ENCODE peak calls at places on chromosomes 16 and 17, in six cellular contexts. One of them, this sample, is unnamed.

GRCh38 chr17:30346211-30346831 is 12.5 kb upstream of the TMIGD1 start:
- DNase-seq in neural progenitor cell: no peak
- DNase-seq in adrenal gland: no peak
- DNase-seq in fibroblast of lung: no peak
- DNase-seq in heart right ventricle: no peak
- DNase-seq in H9: no peak
- DNase-seq in this sample: no peak

GRCh38 chr17:32755045-32755805 is 121.7 kb downstream of the MYO1D start:
- DNase-seq in heart right ventricle: no peak
- DNase-seq in neural progenitor cell: peak; percentile 51
- DNase-seq in H9: no peak
- DNase-seq in fibroblast of lung: peak; percentile 86
- DNase-seq in adrenal gland: no peak
- DNase-seq in this sample: no peak

GRCh38 chr17:79942011-79942405 is 93.7 kb downstream of the TBC1D16 start:
- DNase-seq in adrenal gland: no peak
- DNase-seq in neural progenitor cell: no peak
- DNase-seq in fibroblast of lung: no peak
- DNase-seq in heart right ventricle: peak; percentile 8
- DNase-seq in H9: no peak
- DNase-seq in this sample: peak; percentile 5

GRCh38 chr17:57927048-57927723 is 28.0 kb downstream of the CUEDC1 start:
- DNase-seq in adrenal gland: no peak
- DNase-seq in H9: no peak
- DNase-seq in fibroblast of lung: peak; percentile 88
- DNase-seq in heart right ventricle: no peak
- DNase-seq in neural progenitor cell: peak; percentile 94
- DNase-seq in this sample: peak; percentile 47

GRCh38 chr17:21285164-21286065 is 904 bp downstream of the MAP2K3 start:
- DNase-seq in fibroblast of lung: peak; percentile 38
- DNase-seq in heart right ventricle: no peak
- DNase-seq in adrenal gland: peak; percentile 72
- DNase-seq in neural progenitor cell: peak; percentile 36
- DNase-seq in H9: no peak
- DNase-seq in this sample: no peak

GRCh38 chr16:21104124-21104860 is 46.4 kb downstream of the DNAH3 start:
- DNase-seq in fibroblast of lung: no peak
- DNase-seq in adrenal gland: no peak
- DNase-seq in heart right ventricle: no peak
- DNase-seq in neural progenitor cell: peak; percentile 13
- DNase-seq in H9: no peak
- DNase-seq in this sample: no peak

GRCh38 chr17:12985431-12986285 is 32.2 kb downstream of the ELAC2 start:
- DNase-seq in heart right ventricle: no peak
- DNase-seq in adrenal gland: no peak
- DNase-seq in neural progenitor cell: no peak
- DNase-seq in fibroblast of lung: peak; percentile 51
- DNase-seq in H9: no peak
- DNase-seq in this sample: peak; percentile 36

GRCh38 chr17:18194804-18195203 is 11.2 kb downstream of the ALKBH5 start:
- DNase-seq in adrenal gland: no peak
- DNase-seq in H9: no peak
- DNase-seq in neural progenitor cell: no peak
- DNase-seq in fibroblast of lung: no peak
- DNase-seq in heart right ventricle: no peak
- DNase-seq in this sample: no peak

GRCh38 chr16:9657659-9658058 is 524.6 kb downstream of the GRIN2A start:
- DNase-seq in H9: no peak
- DNase-seq in neural progenitor cell: no peak
- DNase-seq in fibroblast of lung: no peak
- DNase-seq in adrenal gland: no peak
- DNase-seq in heart right ventricle: no peak
- DNase-seq in this sample: no peak

GRCh38 chr17:75115545-75115944 is 5.8 kb downstream of the ARMC7 start:
- DNase-seq in adrenal gland: no peak
- DNase-seq in neural progenitor cell: no peak
- DNase-seq in fibroblast of lung: no peak
- DNase-seq in heart right ventricle: no peak
- DNase-seq in H9: no peak
- DNase-seq in this sample: no peak

GRCh38 chr17:80832266-80832676 is 159.4 kb upstream of the CHMP6 start:
- DNase-seq in heart right ventricle: no peak
- DNase-seq in adrenal gland: peak; percentile 59
- DNase-seq in H9: peak; percentile 87
- DNase-seq in neural progenitor cell: peak; percentile 42
- DNase-seq in fibroblast of lung: peak; percentile 70
- DNase-seq in this sample: no peak

GRCh38 chr17:40179923-40180659 is 2.8 kb downstream of the RAPGEFL1 start:
- DNase-seq in heart right ventricle: no peak
- DNase-seq in H9: no peak
- DNase-seq in neural progenitor cell: no peak
- DNase-seq in adrenal gland: no peak
- DNase-seq in fibroblast of lung: peak; percentile 40
- DNase-seq in this sample: no peak

GRCh38 chr17:40178660-40179059 is 1.4 kb downstream of the RAPGEFL1 start:
- DNase-seq in adrenal gland: no peak
- DNase-seq in H9: no peak
- DNase-seq in heart right ventricle: no peak
- DNase-seq in fibroblast of lung: no peak
- DNase-seq in neural progenitor cell: no peak
- DNase-seq in this sample: no peak

GRCh38 chr17:40177275-40177874 is at the start of gene RAPGEFL1:
- DNase-seq in H9: peak; percentile 91
- DNase-seq in fibroblast of lung: peak; percentile 53
- DNase-seq in adrenal gland: peak; percentile 78
- DNase-seq in neural progenitor cell: peak; percentile 91
- DNase-seq in heart right ventricle: peak; percentile 82
- DNase-seq in this sample: peak; percentile 82

GRCh38 chr17:40176409-40177110 is 710 bp upstream of the RAPGEFL1 start:
- DNase-seq in H9: no peak
- DNase-seq in heart right ventricle: no peak
- DNase-seq in adrenal gland: no peak
- DNase-seq in neural progenitor cell: no peak
- DNase-seq in fibroblast of lung: no peak
- DNase-seq in this sample: no peak

DNA sequence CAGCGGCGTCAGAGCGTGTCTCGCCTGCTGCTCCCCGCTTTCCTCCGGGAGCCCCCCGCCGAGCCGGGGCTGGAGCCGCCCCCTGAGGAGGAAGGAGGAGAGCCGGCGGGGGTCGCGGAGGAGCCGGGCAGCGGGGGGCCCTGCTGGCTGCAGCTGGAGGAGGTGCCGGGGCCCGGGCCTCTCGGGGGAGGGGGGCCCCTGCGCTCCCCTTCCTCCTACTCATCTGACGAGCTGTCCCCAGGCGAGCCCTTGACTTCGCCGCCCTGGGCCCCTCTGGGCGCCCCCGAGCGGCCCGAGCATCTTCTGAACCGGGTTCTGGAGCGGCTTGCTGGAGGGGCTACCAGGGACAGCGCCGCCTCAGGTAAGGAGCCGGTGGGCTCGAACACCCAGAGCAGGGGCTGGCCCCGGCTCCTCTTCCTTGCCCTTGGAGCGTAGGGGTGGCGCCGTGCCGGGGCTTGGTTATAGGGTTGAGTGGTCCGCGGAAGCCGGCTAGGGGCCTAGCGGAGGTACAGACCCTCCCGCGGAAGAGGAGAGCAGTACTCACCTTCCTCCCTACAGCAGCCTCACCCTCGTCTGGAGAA is 841 bp downstream of the RAPGEFL1 start:
- DNase-seq in neural progenitor cell: peak; percentile 60
- DNase-seq in adrenal gland: no peak
- DNase-seq in fibroblast of lung: no peak
- DNase-seq in H9: peak; percentile 80
- DNase-seq in heart right ventricle: no peak
- DNase-seq in this sample: no peak
- TF ChIP-seq CTCF in neural progenitor cell: peak; percentile 31
- TF ChIP-seq CTCF in adrenal gland: no peak
- TF ChIP-seq CTCF in fibroblast of lung: no peak
- TF ChIP-seq CTCF in H9: peak; percentile 43
- TF ChIP-seq CTCF in heart right ventricle: no peak
- TF ChIP-seq CTCF in this sample: no peak

GRCh38 chr17:35080536-35080935 is 17.0 kb upstream of the RFFL start:
- DNase-seq in adrenal gland: no peak
- DNase-seq in H9: no peak
- DNase-seq in fibroblast of lung: no peak
- DNase-seq in heart right ventricle: no peak
- DNase-seq in neural progenitor cell: no peak
- DNase-seq in this sample: no peak

GRCh38 chr17:35079547-35079946 is 16.0 kb upstream of the RFFL start:
- DNase-seq in adrenal gland: no peak
- DNase-seq in H9: no peak
- DNase-seq in heart right ventricle: no peak
- DNase-seq in fibroblast of lung: peak; percentile 51
- DNase-seq in neural progenitor cell: no peak
- DNase-seq in this sample: no peak

GRCh38 chr17:35081638-35082037 is 18.1 kb upstream of the RFFL start:
- DNase-seq in adrenal gland: no peak
- DNase-seq in neural progenitor cell: no peak
- DNase-seq in heart right ventricle: no peak
- DNase-seq in H9: no peak
- DNase-seq in fibroblast of lung: no peak
- DNase-seq in this sample: no peak

GRCh38 chr17:35083071-35083470 is 19.6 kb upstream of the RFFL start:
- DNase-seq in heart right ventricle: no peak
- DNase-seq in adrenal gland: no peak
- DNase-seq in fibroblast of lung: no peak
- DNase-seq in H9: no peak
- DNase-seq in neural progenitor cell: no peak
- DNase-seq in this sample: no peak

GRCh38 chr17:35082073-35082657 is 18.7 kb upstream of the RFFL start:
- DNase-seq in heart right ventricle: no peak
- DNase-seq in H9: no peak
- DNase-seq in fibroblast of lung: peak; percentile 82
- DNase-seq in adrenal gland: peak; percentile 43
- DNase-seq in neural progenitor cell: no peak
- DNase-seq in this sample: no peak
- H3K27ac ChIP-seq in heart right ventricle: no peak overlapping the region
- H3K27ac ChIP-seq in H9: no peak overlapping the region
- H3K27ac ChIP-seq in fibroblast of lung: peak overlapping the region; percentile 11
- H3K27ac ChIP-seq in adrenal gland: no peak overlapping the region
- H3K27ac ChIP-seq in neural progenitor cell: no peak overlapping the region
- H3K27ac ChIP-seq in this sample: no peak overlapping the region

DNA sequence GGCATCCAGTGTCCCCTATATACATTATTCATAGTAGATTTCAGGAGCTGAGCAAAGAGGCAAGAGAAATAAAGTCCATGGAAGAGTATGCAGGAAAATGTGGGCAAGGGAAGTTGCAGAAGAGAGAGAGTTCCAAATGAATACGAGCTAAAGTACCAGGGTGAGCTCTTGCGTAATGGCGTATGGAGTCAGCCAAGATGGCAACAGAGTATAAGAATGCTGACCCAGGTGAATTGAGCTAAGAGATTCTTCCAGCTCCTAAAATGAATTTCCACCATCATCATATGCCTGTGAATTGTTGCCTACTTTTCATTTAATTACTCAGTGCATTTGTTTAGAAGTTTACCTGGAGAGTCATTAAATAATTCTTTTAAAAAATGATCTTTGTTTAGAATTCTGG is 153.2 kb upstream of the CNTNAP4 start:
- DNase-seq in neural progenitor cell: no peak
- DNase-seq in fibroblast of lung: no peak
- DNase-seq in H9: no peak
- DNase-seq in heart right ventricle: no peak
- DNase-seq in adrenal gland: no peak
- DNase-seq in this sample: no peak
- H3K4me1 ChIP-seq in neural progenitor cell: no peaks in the 10 kb centered on the region
- H3K4me1 ChIP-seq in fibroblast of lung: no peaks in the 10 kb centered on the region
- H3K4me1 ChIP-seq in H9: no peaks in the 10 kb centered on the region
- H3K4me1 ChIP-seq in heart right ventricle: no peaks in the 10 kb centered on the region
- H3K4me1 ChIP-seq in adrenal gland: no peaks in the 10 kb centered on the region
- H3K4me1 ChIP-seq in this sample: no peaks in the 10 kb centered on the region

DNA sequence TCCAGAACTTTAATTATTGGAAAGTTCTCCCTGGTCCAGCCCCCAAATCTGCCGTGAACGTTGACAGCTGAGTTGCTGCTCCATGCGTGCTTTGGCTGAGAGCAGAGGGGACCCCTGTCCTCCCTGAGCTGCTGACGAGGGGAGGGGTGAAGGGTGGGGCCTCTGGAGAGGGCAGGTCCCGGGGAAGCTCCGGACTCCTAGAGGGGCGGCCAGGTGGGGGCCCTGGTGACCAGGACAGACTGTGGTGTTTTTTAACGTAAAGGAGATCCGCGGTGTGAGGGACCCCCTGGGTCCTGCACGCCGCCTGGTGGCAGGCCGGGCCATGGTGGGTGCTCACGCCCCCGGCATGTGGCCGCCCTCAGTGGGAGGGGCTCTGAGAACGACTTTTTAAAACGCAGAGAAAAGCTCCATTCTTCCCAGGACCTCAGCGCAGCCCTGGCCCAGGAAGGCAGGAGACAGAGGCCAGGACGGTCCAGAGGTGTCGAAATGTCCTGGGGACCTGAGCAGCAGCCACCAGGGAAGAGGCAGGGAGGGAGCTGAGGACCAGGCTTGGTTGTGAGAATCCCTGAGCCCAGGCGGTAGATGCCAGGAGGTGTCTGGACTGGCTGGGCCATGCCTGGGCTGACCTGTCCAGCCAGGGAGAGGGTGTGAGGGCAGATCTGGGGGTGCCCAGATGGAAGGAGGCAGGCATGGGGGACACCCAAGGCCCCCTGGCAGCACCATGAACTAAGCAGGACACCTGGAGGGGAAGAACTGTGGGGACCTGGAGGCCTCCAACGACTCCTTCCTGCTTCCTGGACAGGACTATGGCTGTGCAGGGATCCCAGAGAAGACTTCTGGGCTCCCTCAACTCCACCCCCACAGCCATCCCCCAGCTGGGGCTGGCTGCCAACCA is at the start of gene MC1R:
- DNase-seq in neural progenitor cell: peak; percentile 62
- DNase-seq in fibroblast of lung: peak; percentile 29
- DNase-seq in adrenal gland: no peak
- DNase-seq in heart right ventricle: no peak
- DNase-seq in H9: peak; percentile 75
- DNase-seq in this sample: no peak
- TF ChIP-seq CTCF in neural progenitor cell: peak; percentile 53
- TF ChIP-seq CTCF in fibroblast of lung: peak; percentile 33
- TF ChIP-seq CTCF in adrenal gland: no peak
- TF ChIP-seq CTCF in heart right ventricle: peak; percentile 58
- TF ChIP-seq CTCF in H9: peak; percentile 66
- TF ChIP-seq CTCF in this sample: peak; percentile 54

GRCh38 chr17:2237521-2237921 is 66.1 kb downstream of the SMG6 start:
- DNase-seq in H9: no peak
- DNase-seq in adrenal gland: peak; percentile 60
- DNase-seq in fibroblast of lung: peak; percentile 89
- DNase-seq in neural progenitor cell: no peak
- DNase-seq in heart right ventricle: peak; percentile 41
- DNase-seq in this sample: peak; percentile 55
- H3K27ac ChIP-seq in H9: no peak overlapping the region
- H3K27ac ChIP-seq in adrenal gland: peak overlapping the region; percentile 88
- H3K27ac ChIP-seq in fibroblast of lung: peak overlapping the region; percentile 53
- H3K27ac ChIP-seq in neural progenitor cell: no peak overlapping the region
- H3K27ac ChIP-seq in heart right ventricle: peak overlapping the region; percentile 80
- H3K27ac ChIP-seq in this sample: peak overlapping the region; percentile 84

DNA sequence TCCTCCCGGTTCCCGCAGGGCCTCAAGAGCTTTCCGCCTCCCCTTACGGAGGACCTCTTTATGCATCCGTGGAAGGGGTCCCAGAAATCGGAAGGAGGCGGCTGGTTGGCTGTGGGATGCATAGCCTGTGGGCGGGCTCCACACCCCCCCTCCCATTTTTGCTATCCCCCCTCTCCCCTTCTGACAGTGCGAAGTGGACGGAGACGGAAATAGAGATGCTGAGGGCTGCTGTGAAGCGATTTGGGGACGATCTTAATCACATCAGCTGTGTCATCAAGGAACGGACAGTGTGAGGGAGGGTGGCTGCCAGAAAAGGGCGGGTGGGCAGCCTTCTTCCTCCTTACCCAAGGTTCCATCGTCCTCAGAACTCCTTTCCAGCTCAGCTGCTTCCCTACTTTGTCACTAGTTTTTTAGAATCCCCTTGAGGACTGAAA is 3.2 kb downstream of the RNASEK start:
- DNase-seq in H9: no peak
- DNase-seq in fibroblast of lung: no peak
- DNase-seq in neural progenitor cell: no peak
- DNase-seq in heart right ventricle: no peak
- DNase-seq in adrenal gland: peak; percentile 57
- DNase-seq in this sample: no peak
- H3K4me1 ChIP-seq in H9: no peaks in the 10 kb centered on the region
- H3K4me1 ChIP-seq in fibroblast of lung: peaks cover 14% of the 10 kb centered on the region
- H3K4me1 ChIP-seq in neural progenitor cell: peaks cover 18% of the 10 kb centered on the region
- H3K4me1 ChIP-seq in heart right ventricle: peaks cover 70% of the 10 kb centered on the region
- H3K4me1 ChIP-seq in adrenal gland: peaks cover 35% of the 10 kb centered on the region
- H3K4me1 ChIP-seq in this sample: peaks cover 95% of the 10 kb centered on the region